ENCODE peak calls at places on chromosome 18, in six cellular contexts. A, X, Z, W, L and V are unnamed samples.

GRCh38 chr18:45787346-45787745 is 38.1 kb upstream of the SIGLEC15 start:
- DNase-seq in W (no peak), Z (no peak), L (no peak), A (no peak), X (no peak), V (no peak)

GRCh38 chr18:4284528-4284927 is 170.6 kb downstream of the DLGAP1 start:
- DNase-seq in A (no peak), L (peak), W (no peak), X (no peak), Z (peak), V (no peak)

GRCh38 chr18:50720281-50720680 is 99.5 kb downstream of the MRO start:
- DNase-seq in Z (no peak), W (no peak), L (no peak), X (no peak), A (no peak), V (no peak)

GRCh38 chr18:1092228-1092627 is 187.6 kb downstream of the ADCYAP1 start:
- DNase-seq in A (no peak), Z (peak), W (no peak), L (peak), X (no peak), V (no peak)

GRCh38 chr18:46484971-46485370 is 172.0 kb downstream of the LOXHD1 start:
- DNase-seq in X (no peak), A (no peak), L (no peak), W (no peak), Z (peak), V (no peak)

GRCh38 chr18:33231474-33232317 is 208.8 kb downstream of the CCDC178 start:
- DNase-seq in L (peak), X (peak), A (peak), W (peak), Z (peak), V (peak)

GRCh38 chr18:61738488-61738887 is 154.3 kb downstream of the RNF152 start:
- DNase-seq in L (no peak), A (no peak), X (no peak), Z (no peak), W (no peak), V (no peak)

GRCh38 chr18:56066524-56067215 is 478.7 kb upstream of the TCF4 start:
- DNase-seq in W (no peak), L (no peak), Z (no peak), A (no peak), X (no peak), V (no peak)

GRCh38 chr18:23632615-23633014 is 30.1 kb downstream of the ANKRD29 start:
- DNase-seq in L (no peak), A (no peak), Z (no peak), W (no peak), X (no peak), V (no peak)

GRCh38 chr18:5058768-5059539 is 138.1 kb downstream of the AKAIN1 start:
- DNase-seq in Z (no peak), A (peak), L (no peak), W (no peak), X (no peak), V (no peak)

GRCh38 chr18:48312066-48312465 is 97.1 kb downstream of the ZBTB7C start:
- DNase-seq in Z (no peak), A (no peak), W (no peak), L (no peak), X (no peak), V (no peak)

GRCh38 chr18:76557026-76557575 is 62.1 kb upstream of the ZNF516 start:
- DNase-seq in X (no peak), A (no peak), L (no peak), W (no peak), Z (no peak), V (no peak)

GRCh38 chr18:5534845-5535244 is 9.0 kb downstream of the EPB41L3 start:
- DNase-seq in Z (no peak), X (no peak), A (no peak), L (no peak), W (no peak), V (no peak)

GRCh38 chr18:49647496-49648168 is 85.8 kb downstream of the LIPG start:
- DNase-seq in L (no peak), A (no peak), Z (no peak), W (no peak), X (no peak), V (no peak)

GRCh38 chr18:51171208-51171607 is 26.3 kb downstream of the MEX3C start:
- DNase-seq in Z (no peak), X (no peak), W (no peak), A (no peak), L (no peak), V (no peak)